ENCODE peak calls at places on chromosomes 11 and 22, in six cellular contexts. One of them, this sample, is unnamed.

GRCh38 chr11:4704054-4704789 is at the start of gene MMP26:
- DNase-seq in GM12878: no peak
- DNase-seq in fibroblast of pulmonary artery: no peak
- DNase-seq in colonic mucosa: no peak
- DNase-seq in HFF-Myc: no peak
- DNase-seq in AG04450: no peak
- DNase-seq in this sample: no peak

GRCh38 chr22:23220485-23221350 is 40.4 kb downstream of the BCR start:
- DNase-seq in fibroblast of pulmonary artery: peak
- DNase-seq in GM12878: no peak
- DNase-seq in AG04450: no peak
- DNase-seq in colonic mucosa: peak
- DNase-seq in HFF-Myc: no peak
- DNase-seq in this sample: no peak

GRCh38 chr11:67384851-67385366 is 6.9 kb upstream of the RAD9A start:
- DNase-seq in colonic mucosa: no peak
- DNase-seq in AG04450: no peak
- DNase-seq in GM12878: no peak
- DNase-seq in fibroblast of pulmonary artery: peak
- DNase-seq in HFF-Myc: no peak
- DNase-seq in this sample: no peak

GRCh38 chr11:68331338-68331947 is 19.1 kb downstream of the LRP5 start:
- DNase-seq in fibroblast of pulmonary artery: no peak
- DNase-seq in colonic mucosa: peak
- DNase-seq in HFF-Myc: no peak
- DNase-seq in GM12878: no peak
- DNase-seq in AG04450: no peak
- DNase-seq in this sample: no peak

GRCh38 chr11:121257289-121257688 is 35.3 kb upstream of the SC5D start:
- DNase-seq in HFF-Myc: no peak
- DNase-seq in AG04450: no peak
- DNase-seq in colonic mucosa: no peak
- DNase-seq in GM12878: no peak
- DNase-seq in fibroblast of pulmonary artery: no peak
- DNase-seq in this sample: no peak

GRCh38 chr11:62923634-62924411 is 2.7 kb upstream of the CHRM1 start:
- DNase-seq in HFF-Myc: no peak
- DNase-seq in colonic mucosa: no peak
- DNase-seq in AG04450: no peak
- DNase-seq in fibroblast of pulmonary artery: no peak
- DNase-seq in GM12878: peak
- DNase-seq in this sample: no peak

GRCh38 chr22:50186789-50187523 is 1.2 kb downstream of the TRABD start:
- DNase-seq in AG04450: no peak
- DNase-seq in HFF-Myc: no peak
- DNase-seq in colonic mucosa: peak
- DNase-seq in GM12878: no peak
- DNase-seq in fibroblast of pulmonary artery: peak
- DNase-seq in this sample: peak

GRCh38 chr11:101323997-101324396 is 194.4 kb upstream of the PGR start:
- DNase-seq in AG04450: no peak
- DNase-seq in HFF-Myc: no peak
- DNase-seq in GM12878: no peak
- DNase-seq in colonic mucosa: no peak
- DNase-seq in fibroblast of pulmonary artery: peak
- DNase-seq in this sample: no peak

GRCh38 chr11:104946907-104947306 is 21.5 kb downstream of the CASP4 start:
- DNase-seq in fibroblast of pulmonary artery: peak
- DNase-seq in colonic mucosa: peak
- DNase-seq in GM12878: peak
- DNase-seq in AG04450: no peak
- DNase-seq in HFF-Myc: no peak
- DNase-seq in this sample: peak

GRCh38 chr11:18492888-18493287 is 33.9 kb downstream of the TSG101 start:
- DNase-seq in HFF-Myc: no peak
- DNase-seq in AG04450: no peak
- DNase-seq in fibroblast of pulmonary artery: peak
- DNase-seq in GM12878: no peak
- DNase-seq in colonic mucosa: no peak
- DNase-seq in this sample: no peak

GRCh38 chr11:84909740-84910139 is 717.4 kb downstream of the DLG2 start:
- DNase-seq in colonic mucosa: no peak
- DNase-seq in fibroblast of pulmonary artery: no peak
- DNase-seq in GM12878: no peak
- DNase-seq in HFF-Myc: no peak
- DNase-seq in AG04450: no peak
- DNase-seq in this sample: no peak

GRCh38 chr11:47723041-47723440 is 7.9 kb upstream of the AGBL2 start:
- DNase-seq in AG04450: no peak
- DNase-seq in HFF-Myc: no peak
- DNase-seq in GM12878: no peak
- DNase-seq in colonic mucosa: no peak
- DNase-seq in fibroblast of pulmonary artery: no peak
- DNase-seq in this sample: no peak

GRCh38 chr11:61724437-61724836 is 28.0 kb upstream of the MYRF start:
- DNase-seq in colonic mucosa: no peak
- DNase-seq in fibroblast of pulmonary artery: no peak
- DNase-seq in GM12878: no peak
- DNase-seq in AG04450: no peak
- DNase-seq in HFF-Myc: no peak
- DNase-seq in this sample: no peak

GRCh38 chr11:72012897-72013721 is 14.4 kb downstream of the IL18BP start:
- DNase-seq in HFF-Myc: no peak
- DNase-seq in GM12878: no peak
- DNase-seq in AG04450: no peak
- DNase-seq in colonic mucosa: no peak
- DNase-seq in fibroblast of pulmonary artery: peak
- DNase-seq in this sample: no peak

GRCh38 chr11:123330071-123330470 is 100.0 kb upstream of the GRAMD1B start:
- DNase-seq in fibroblast of pulmonary artery: peak
- DNase-seq in colonic mucosa: no peak
- DNase-seq in GM12878: no peak
- DNase-seq in AG04450: no peak
- DNase-seq in HFF-Myc: no peak
- DNase-seq in this sample: no peak

GRCh38 chr11:60377737-60378136 is 595 bp upstream of the MS4A7 start:
- DNase-seq in colonic mucosa: peak
- DNase-seq in fibroblast of pulmonary artery: no peak
- DNase-seq in HFF-Myc: no peak
- DNase-seq in GM12878: peak
- DNase-seq in AG04450: no peak
- DNase-seq in this sample: no peak

GRCh38 chr22:48782817-48783511 is 1044.7 kb downstream of the BRD1 start:
- DNase-seq in fibroblast of pulmonary artery: no peak
- DNase-seq in GM12878: no peak
- DNase-seq in colonic mucosa: no peak
- DNase-seq in AG04450: no peak
- DNase-seq in HFF-Myc: no peak
- DNase-seq in this sample: no peak

GRCh38 chr22:43860126-43860525 is 2.2 kb downstream of the SULT4A1 start:
- DNase-seq in colonic mucosa: no peak
- DNase-seq in HFF-Myc: no peak
- DNase-seq in AG04450: no peak
- DNase-seq in fibroblast of pulmonary artery: no peak
- DNase-seq in GM12878: no peak
- DNase-seq in this sample: peak
- H3K4me3 ChIP-seq in colonic mucosa: no peak
- H3K4me3 ChIP-seq in HFF-Myc: no peak
- H3K4me3 ChIP-seq in AG04450: no peak
- H3K4me3 ChIP-seq in fibroblast of pulmonary artery: no peak
- H3K4me3 ChIP-seq in GM12878: no peak
- H3K4me3 ChIP-seq in this sample: no peak

GRCh38 chr11:124896821-124897391 is 759 bp downstream of the ROBO4 start:
- DNase-seq in colonic mucosa: peak
- DNase-seq in fibroblast of pulmonary artery: no peak
- DNase-seq in GM12878: no peak
- DNase-seq in AG04450: no peak
- DNase-seq in HFF-Myc: no peak
- DNase-seq in this sample: no peak

GRCh38 chr11:124897681-124898680 is at the start of gene ROBO4:
- DNase-seq in HFF-Myc: peak
- DNase-seq in AG04450: peak
- DNase-seq in GM12878: no peak
- DNase-seq in colonic mucosa: no peak
- DNase-seq in fibroblast of pulmonary artery: peak
- DNase-seq in this sample: no peak

GRCh38 chr11:124899376-124900145 is 1.9 kb upstream of the ROBO4 start:
- DNase-seq in AG04450: no peak
- DNase-seq in HFF-Myc: no peak
- DNase-seq in colonic mucosa: no peak
- DNase-seq in fibroblast of pulmonary artery: peak
- DNase-seq in GM12878: no peak
- DNase-seq in this sample: no peak

GRCh38 chr11:124900464-124900863 is 2.8 kb upstream of the ROBO4 start:
- DNase-seq in AG04450: peak
- DNase-seq in colonic mucosa: no peak
- DNase-seq in HFF-Myc: peak
- DNase-seq in GM12878: no peak
- DNase-seq in fibroblast of pulmonary artery: peak
- DNase-seq in this sample: no peak

DNA sequence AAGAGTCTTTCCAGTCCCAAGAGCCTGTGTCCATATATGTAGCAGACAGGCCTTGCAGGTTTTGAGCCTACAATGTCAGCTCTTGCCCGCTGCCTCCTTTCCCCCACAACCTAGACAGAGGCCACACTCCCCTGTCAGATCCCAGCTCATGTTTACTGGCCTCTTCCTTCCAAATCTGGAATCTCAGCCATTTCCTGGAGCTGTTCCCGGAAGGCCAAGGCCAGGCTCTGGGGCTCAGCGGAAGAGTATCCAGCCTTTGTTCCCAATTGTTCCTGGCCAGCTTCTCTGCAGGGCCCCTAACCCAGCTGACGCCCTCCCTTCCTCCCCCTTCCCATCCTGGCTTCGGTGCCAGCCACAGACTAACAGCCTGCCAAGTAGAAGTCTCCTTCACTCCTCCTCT is 1.0 kb upstream of the ROBO4 start:
- DNase-seq in fibroblast of pulmonary artery: peak
- DNase-seq in HFF-Myc: peak
- DNase-seq in colonic mucosa: no peak
- DNase-seq in GM12878: no peak
- DNase-seq in AG04450: peak
- DNase-seq in this sample: no peak
- TF ChIP-seq CTCF in fibroblast of pulmonary artery: no peak
- TF ChIP-seq CTCF in HFF-Myc: peak
- TF ChIP-seq CTCF in colonic mucosa: no peak
- TF ChIP-seq CTCF in GM12878: no peak
- TF ChIP-seq CTCF in AG04450: peak
- TF ChIP-seq CTCF in this sample: no peak

DNA sequence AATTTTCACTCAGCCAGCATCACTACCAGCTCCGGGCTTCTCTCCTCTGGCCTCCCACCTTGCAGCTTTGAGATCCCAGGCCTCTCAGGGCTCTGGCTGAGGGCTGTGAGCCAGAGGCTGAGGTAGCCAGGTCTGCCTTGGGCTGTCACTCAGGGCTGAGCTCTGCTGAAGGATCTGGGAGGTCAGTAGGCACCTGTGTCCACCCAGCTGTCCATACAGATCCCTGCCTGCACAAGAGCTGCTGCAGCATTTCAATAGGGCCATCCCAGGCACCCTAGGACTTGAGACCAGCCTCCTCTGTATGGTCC is 12.6 kb downstream of the KCNQ1OT1 start:
- DNase-seq in colonic mucosa: no peak
- DNase-seq in AG04450: no peak
- DNase-seq in HFF-Myc: no peak
- DNase-seq in GM12878: no peak
- DNase-seq in fibroblast of pulmonary artery: no peak
- DNase-seq in this sample: peak
- H3K4me3 ChIP-seq in colonic mucosa: no peak
- H3K4me3 ChIP-seq in AG04450: no peak
- H3K4me3 ChIP-seq in HFF-Myc: no peak
- H3K4me3 ChIP-seq in GM12878: no peak
- H3K4me3 ChIP-seq in fibroblast of pulmonary artery: no peak
- H3K4me3 ChIP-seq in this sample: no peak

GRCh38 chr11:35618497-35619029 is 303 bp downstream of the FJX1 start:
- DNase-seq in HFF-Myc: no peak
- DNase-seq in colonic mucosa: peak
- DNase-seq in AG04450: no peak
- DNase-seq in GM12878: no peak
- DNase-seq in fibroblast of pulmonary artery: peak
- DNase-seq in this sample: no peak

GRCh38 chr11:35622070-35622469 is 3.8 kb downstream of the FJX1 start:
- DNase-seq in colonic mucosa: no peak
- DNase-seq in AG04450: peak
- DNase-seq in HFF-Myc: no peak
- DNase-seq in fibroblast of pulmonary artery: peak
- DNase-seq in GM12878: no peak
- DNase-seq in this sample: no peak

GRCh38 chr11:35621620-35622019 is 3.4 kb downstream of the FJX1 start:
- DNase-seq in AG04450: no peak
- DNase-seq in GM12878: no peak
- DNase-seq in HFF-Myc: no peak
- DNase-seq in fibroblast of pulmonary artery: peak
- DNase-seq in colonic mucosa: no peak
- DNase-seq in this sample: no peak

GRCh38 chr11:35619030-35619753 is 932 bp downstream of the FJX1 start:
- DNase-seq in GM12878: no peak
- DNase-seq in HFF-Myc: no peak
- DNase-seq in fibroblast of pulmonary artery: peak
- DNase-seq in colonic mucosa: peak
- DNase-seq in AG04450: no peak
- DNase-seq in this sample: peak

GRCh38 chr11:35619754-35620640 is 1.7 kb downstream of the FJX1 start:
- DNase-seq in AG04450: no peak
- DNase-seq in fibroblast of pulmonary artery: peak
- DNase-seq in colonic mucosa: no peak
- DNase-seq in HFF-Myc: no peak
- DNase-seq in GM12878: no peak
- DNase-seq in this sample: no peak
- TF ChIP-seq CTCF in AG04450: peak
- TF ChIP-seq CTCF in fibroblast of pulmonary artery: no peak
- TF ChIP-seq CTCF in colonic mucosa: no peak
- TF ChIP-seq CTCF in HFF-Myc: no peak
- TF ChIP-seq CTCF in GM12878: no peak
- TF ChIP-seq CTCF in this sample: no peak

GRCh38 chr11:111776398-111777093 is 10.4 kb upstream of the PPP2R1B start:
- DNase-seq in HFF-Myc: no peak
- DNase-seq in fibroblast of pulmonary artery: no peak
- DNase-seq in AG04450: no peak
- DNase-seq in colonic mucosa: no peak
- DNase-seq in GM12878: peak
- DNase-seq in this sample: no peak
- H3K4me3 ChIP-seq in HFF-Myc: no peak
- H3K4me3 ChIP-seq in fibroblast of pulmonary artery: no peak
- H3K4me3 ChIP-seq in AG04450: no peak
- H3K4me3 ChIP-seq in colonic mucosa: no peak
- H3K4me3 ChIP-seq in GM12878: peak
- H3K4me3 ChIP-seq in this sample: no peak